ENCODE peak calls at places on chromosomes 5 and 9, in nine cellular contexts. One of them, this sample, is unnamed.

GRCh38 chr9:111983484-111983908 is 86.9 kb downstream of the UGCG start:
- DNase-seq in GM23248: no peak
- DNase-seq in SJSA1: no peak
- DNase-seq in endothelial cell: no peak
- DNase-seq in NCI-H82: no peak
- DNase-seq in nucleus accumbens: no peak
- DNase-seq in thoracic aorta: no peak
- DNase-seq in naive thymus-derived CD4-positive, alpha-beta T cell: no peak
- DNase-seq in gastrocnemius medialis: no peak
- DNase-seq in this sample: no peak

GRCh38 chr5:170813231-170813630 is 29.7 kb downstream of the GABRP start:
- DNase-seq in endothelial cell: no peak
- DNase-seq in thoracic aorta: no peak
- DNase-seq in gastrocnemius medialis: no peak
- DNase-seq in NCI-H82: peak
- DNase-seq in SJSA1: no peak
- DNase-seq in naive thymus-derived CD4-positive, alpha-beta T cell: no peak
- DNase-seq in GM23248: no peak
- DNase-seq in nucleus accumbens: no peak
- DNase-seq in this sample: no peak

GRCh38 chr5:103523319-103523718 is 39.3 kb downstream of the NUDT12 start:
- DNase-seq in naive thymus-derived CD4-positive, alpha-beta T cell: no peak
- DNase-seq in SJSA1: no peak
- DNase-seq in endothelial cell: no peak
- DNase-seq in thoracic aorta: no peak
- DNase-seq in nucleus accumbens: no peak
- DNase-seq in gastrocnemius medialis: no peak
- DNase-seq in GM23248: no peak
- DNase-seq in NCI-H82: no peak
- DNase-seq in this sample: no peak

GRCh38 chr5:57429513-57430120 is 53.0 kb downstream of the ACTBL2 start:
- DNase-seq in nucleus accumbens: no peak
- DNase-seq in NCI-H82: no peak
- DNase-seq in gastrocnemius medialis: no peak
- DNase-seq in GM23248: no peak
- DNase-seq in endothelial cell: no peak
- DNase-seq in thoracic aorta: no peak
- DNase-seq in SJSA1: no peak
- DNase-seq in naive thymus-derived CD4-positive, alpha-beta T cell: no peak
- DNase-seq in this sample: no peak

GRCh38 chr5:149471406-149472183 is 79.6 kb downstream of the CSNK1A1 start:
- DNase-seq in NCI-H82: no peak
- DNase-seq in gastrocnemius medialis: peak
- DNase-seq in GM23248: peak
- DNase-seq in thoracic aorta: no peak
- DNase-seq in endothelial cell: no peak
- DNase-seq in naive thymus-derived CD4-positive, alpha-beta T cell: no peak
- DNase-seq in SJSA1: no peak
- DNase-seq in nucleus accumbens: no peak
- DNase-seq in this sample: no peak

GRCh38 chr5:84382363-84383295 is 2.1 kb downstream of the EDIL3 start:
- DNase-seq in endothelial cell: peak
- DNase-seq in naive thymus-derived CD4-positive, alpha-beta T cell: no peak
- DNase-seq in thoracic aorta: no peak
- DNase-seq in NCI-H82: peak
- DNase-seq in gastrocnemius medialis: no peak
- DNase-seq in GM23248: peak
- DNase-seq in SJSA1: peak
- DNase-seq in nucleus accumbens: peak
- DNase-seq in this sample: no peak

GRCh38 chr5:68555891-68556689 is 340.5 kb downstream of the PIK3R1 start:
- DNase-seq in endothelial cell: no peak
- DNase-seq in GM23248: peak
- DNase-seq in SJSA1: no peak
- DNase-seq in nucleus accumbens: no peak
- DNase-seq in thoracic aorta: no peak
- DNase-seq in naive thymus-derived CD4-positive, alpha-beta T cell: no peak
- DNase-seq in gastrocnemius medialis: no peak
- DNase-seq in NCI-H82: no peak
- DNase-seq in this sample: no peak

GRCh38 chr9:135090081-135090480 is 2.6 kb downstream of the OLFM1 start:
- DNase-seq in nucleus accumbens: no peak
- DNase-seq in naive thymus-derived CD4-positive, alpha-beta T cell: no peak
- DNase-seq in SJSA1: no peak
- DNase-seq in endothelial cell: no peak
- DNase-seq in gastrocnemius medialis: no peak
- DNase-seq in NCI-H82: no peak
- DNase-seq in thoracic aorta: no peak
- DNase-seq in GM23248: no peak
- DNase-seq in this sample: no peak

GRCh38 chr5:151384106-151384505 is 36.7 kb upstream of the SLC36A2 start:
- DNase-seq in thoracic aorta: no peak
- DNase-seq in gastrocnemius medialis: no peak
- DNase-seq in GM23248: peak
- DNase-seq in naive thymus-derived CD4-positive, alpha-beta T cell: no peak
- DNase-seq in NCI-H82: no peak
- DNase-seq in endothelial cell: no peak
- DNase-seq in nucleus accumbens: no peak
- DNase-seq in SJSA1: no peak
- DNase-seq in this sample: no peak

GRCh38 chr9:35618854-35619799 is 914 bp upstream of the CD72 start:
- DNase-seq in NCI-H82: no peak
- DNase-seq in thoracic aorta: no peak
- DNase-seq in SJSA1: no peak
- DNase-seq in gastrocnemius medialis: peak
- DNase-seq in naive thymus-derived CD4-positive, alpha-beta T cell: peak
- DNase-seq in GM23248: no peak
- DNase-seq in nucleus accumbens: no peak
- DNase-seq in endothelial cell: no peak
- DNase-seq in this sample: no peak

GRCh38 chr5:32057157-32058096 is 116.7 kb downstream of the GOLPH3 start:
- DNase-seq in endothelial cell: no peak
- DNase-seq in gastrocnemius medialis: no peak
- DNase-seq in SJSA1: no peak
- DNase-seq in naive thymus-derived CD4-positive, alpha-beta T cell: no peak
- DNase-seq in thoracic aorta: no peak
- DNase-seq in GM23248: peak
- DNase-seq in NCI-H82: peak
- DNase-seq in nucleus accumbens: no peak
- DNase-seq in this sample: no peak

GRCh38 chr5:60652206-60652605 is 47.8 kb downstream of the DEPDC1B start:
- DNase-seq in endothelial cell: no peak
- DNase-seq in GM23248: peak
- DNase-seq in NCI-H82: no peak
- DNase-seq in nucleus accumbens: no peak
- DNase-seq in SJSA1: peak
- DNase-seq in thoracic aorta: no peak
- DNase-seq in naive thymus-derived CD4-positive, alpha-beta T cell: no peak
- DNase-seq in gastrocnemius medialis: no peak
- DNase-seq in this sample: peak

GRCh38 chr5:173204185-173204979 is 30.6 kb downstream of the NKX2-5 start:
- DNase-seq in endothelial cell: no peak
- DNase-seq in SJSA1: peak
- DNase-seq in naive thymus-derived CD4-positive, alpha-beta T cell: no peak
- DNase-seq in GM23248: peak
- DNase-seq in NCI-H82: peak
- DNase-seq in thoracic aorta: no peak
- DNase-seq in gastrocnemius medialis: no peak
- DNase-seq in nucleus accumbens: no peak
- DNase-seq in this sample: peak

GRCh38 chr5:86679529-86679928 is 61.8 kb downstream of the COX7C start:
- DNase-seq in SJSA1: peak
- DNase-seq in nucleus accumbens: no peak
- DNase-seq in gastrocnemius medialis: no peak
- DNase-seq in NCI-H82: peak
- DNase-seq in GM23248: peak
- DNase-seq in thoracic aorta: peak
- DNase-seq in endothelial cell: no peak
- DNase-seq in naive thymus-derived CD4-positive, alpha-beta T cell: no peak
- DNase-seq in this sample: peak

GRCh38 chr5:144205141-144205551 is 34.5 kb downstream of the KCTD16 start:
- DNase-seq in naive thymus-derived CD4-positive, alpha-beta T cell: no peak
- DNase-seq in GM23248: peak
- DNase-seq in thoracic aorta: no peak
- DNase-seq in nucleus accumbens: no peak
- DNase-seq in gastrocnemius medialis: no peak
- DNase-seq in endothelial cell: peak
- DNase-seq in NCI-H82: peak
- DNase-seq in SJSA1: peak
- DNase-seq in this sample: no peak

GRCh38 chr5:148482697-148483462 is 99.1 kb downstream of the FBXO38 start:
- DNase-seq in nucleus accumbens: no peak
- DNase-seq in NCI-H82: peak
- DNase-seq in GM23248: peak
- DNase-seq in SJSA1: peak
- DNase-seq in gastrocnemius medialis: peak
- DNase-seq in naive thymus-derived CD4-positive, alpha-beta T cell: peak
- DNase-seq in endothelial cell: peak
- DNase-seq in thoracic aorta: no peak
- DNase-seq in this sample: peak

GRCh38 chr9:127311239-127311741 is 46.7 kb downstream of the GARNL3 start:
- DNase-seq in GM23248: peak
- DNase-seq in NCI-H82: peak
- DNase-seq in SJSA1: peak
- DNase-seq in naive thymus-derived CD4-positive, alpha-beta T cell: no peak
- DNase-seq in nucleus accumbens: no peak
- DNase-seq in endothelial cell: peak
- DNase-seq in gastrocnemius medialis: peak
- DNase-seq in thoracic aorta: peak
- DNase-seq in this sample: peak

GRCh38 chr5:10474521-10475075 is 32.9 kb downstream of the ROPN1L start:
- DNase-seq in endothelial cell: no peak
- DNase-seq in GM23248: peak
- DNase-seq in SJSA1: peak
- DNase-seq in thoracic aorta: no peak
- DNase-seq in gastrocnemius medialis: no peak
- DNase-seq in nucleus accumbens: no peak
- DNase-seq in NCI-H82: no peak
- DNase-seq in naive thymus-derived CD4-positive, alpha-beta T cell: no peak
- DNase-seq in this sample: no peak

GRCh38 chr9:60545346-60546315 is 368.6 kb upstream of the SPATA31A5 start:
- DNase-seq in thoracic aorta: no peak
- DNase-seq in endothelial cell: no peak
- DNase-seq in SJSA1: no peak
- DNase-seq in NCI-H82: no peak
- DNase-seq in nucleus accumbens: no peak
- DNase-seq in naive thymus-derived CD4-positive, alpha-beta T cell: no peak
- DNase-seq in gastrocnemius medialis: no peak
- DNase-seq in GM23248: no peak
- DNase-seq in this sample: no peak

GRCh38 chr9:42852133-42852532 is 668.7 kb downstream of the SPATA31A6 start:
- DNase-seq in thoracic aorta: no peak
- DNase-seq in nucleus accumbens: no peak
- DNase-seq in gastrocnemius medialis: no peak
- DNase-seq in naive thymus-derived CD4-positive, alpha-beta T cell: peak
- DNase-seq in endothelial cell: peak
- DNase-seq in NCI-H82: peak
- DNase-seq in GM23248: peak
- DNase-seq in SJSA1: peak
- DNase-seq in this sample: peak

GRCh38 chr5:57931807-57932206 is 449.2 kb upstream of the ACTBL2 start:
- DNase-seq in thoracic aorta: no peak
- DNase-seq in gastrocnemius medialis: no peak
- DNase-seq in SJSA1: no peak
- DNase-seq in nucleus accumbens: no peak
- DNase-seq in endothelial cell: no peak
- DNase-seq in naive thymus-derived CD4-positive, alpha-beta T cell: no peak
- DNase-seq in NCI-H82: no peak
- DNase-seq in GM23248: no peak
- DNase-seq in this sample: no peak

GRCh38 chr5:10607023-10607665 is 43.3 kb downstream of the ANKRD33B start:
- DNase-seq in gastrocnemius medialis: peak
- DNase-seq in naive thymus-derived CD4-positive, alpha-beta T cell: no peak
- DNase-seq in endothelial cell: peak
- DNase-seq in NCI-H82: peak
- DNase-seq in GM23248: no peak
- DNase-seq in nucleus accumbens: no peak
- DNase-seq in SJSA1: peak
- DNase-seq in thoracic aorta: no peak
- DNase-seq in this sample: peak

GRCh38 chr9:23011669-23012068 is 565.0 kb downstream of the DMRTA1 start:
- DNase-seq in naive thymus-derived CD4-positive, alpha-beta T cell: no peak
- DNase-seq in GM23248: no peak
- DNase-seq in nucleus accumbens: no peak
- DNase-seq in endothelial cell: no peak
- DNase-seq in NCI-H82: no peak
- DNase-seq in thoracic aorta: no peak
- DNase-seq in SJSA1: no peak
- DNase-seq in gastrocnemius medialis: no peak
- DNase-seq in this sample: no peak

GRCh38 chr5:33362915-33363314 is 77.8 kb upstream of the TARS1 start:
- DNase-seq in endothelial cell: peak
- DNase-seq in SJSA1: peak
- DNase-seq in NCI-H82: no peak
- DNase-seq in GM23248: no peak
- DNase-seq in naive thymus-derived CD4-positive, alpha-beta T cell: no peak
- DNase-seq in gastrocnemius medialis: no peak
- DNase-seq in thoracic aorta: no peak
- DNase-seq in nucleus accumbens: no peak
- DNase-seq in this sample: no peak

GRCh38 chr9:72952394-72952720 is 496 bp downstream of the ALDH1A1 start:
- DNase-seq in thoracic aorta: no peak
- DNase-seq in gastrocnemius medialis: no peak
- DNase-seq in nucleus accumbens: no peak
- DNase-seq in naive thymus-derived CD4-positive, alpha-beta T cell: no peak
- DNase-seq in NCI-H82: no peak
- DNase-seq in endothelial cell: no peak
- DNase-seq in SJSA1: no peak
- DNase-seq in GM23248: no peak
- DNase-seq in this sample: no peak